ENCODE peak calls at places on chromosomes 1 and 21, in seven cellular contexts. M is GM23248, L is OCI-LY7, N is PC-3, W is HCT116, Y is hepatocyte, B is SK-N-SH. V is an unnamed sample.

GRCh38 chr1:236168716-236169429 is 26.5 kb downstream of the GPR137B start:
- DNase-seq in M (peak; percentile 47), L (peak; percentile 16), N (no peak), W (no peak), Y (peak; percentile 51), B (no peak), V (no peak)

GRCh38 chr1:162905759-162906158 is 44.8 kb upstream of the CCDC190 start:
- DNase-seq in M (peak; percentile 91), L (no peak), N (peak; percentile 92), W (no peak), Y (peak; percentile 64), B (no peak), V (no peak)

GRCh38 chr1:155960081-155960745 is 18.1 kb downstream of the ARHGEF2 start:
- DNase-seq in M (peak; percentile 18), L (peak; percentile 67), N (peak; percentile 22), W (no peak), Y (no peak), B (no peak), V (no peak)

GRCh38 chr1:109723351-109723750 is 11.3 kb downstream of the GSTM5 start:
- DNase-seq in M (peak; percentile 21), L (no peak), N (no peak), W (no peak), Y (no peak), B (no peak), V (no peak)

GRCh38 chr1:215360786-215361185 is 206.3 kb upstream of the KCTD3 start:
- DNase-seq in M (no peak), L (no peak), N (no peak), W (no peak), Y (no peak), B (no peak), V (no peak)

GRCh38 chr1:221254813-221255212 is 375.6 kb downstream of the HLX start:
- DNase-seq in M (no peak), L (no peak), N (no peak), W (no peak), Y (no peak), B (no peak), V (no peak)

GRCh38 chr21:19607983-19608668 is 1204.5 kb upstream of the TMPRSS15 start:
- DNase-seq in M (no peak), L (no peak), N (no peak), W (no peak), Y (peak; percentile 11), B (no peak), V (peak; percentile 17)

GRCh38 chr1:154729031-154729442 is 121.1 kb upstream of the ADAR start:
- DNase-seq in M (peak; percentile 53), L (no peak), N (peak; percentile 51), W (no peak), Y (no peak), B (no peak), V (no peak)

GRCh38 chr1:216425577-216425976 is 2.3 kb upstream of the USH2A start:
- DNase-seq in M (no peak), L (no peak), N (no peak), W (no peak), Y (peak; percentile 28), B (no peak), V (no peak)

GRCh38 chr1:157097692-157098091 is 1.9 kb downstream of the ETV3L start:
- DNase-seq in M (no peak), L (no peak), N (no peak), W (no peak), Y (no peak), B (no peak), V (no peak)

GRCh38 chr1:107831921-107832320 is 133.1 kb downstream of the VAV3 start:
- DNase-seq in M (no peak), L (no peak), N (no peak), W (no peak), Y (no peak), B (no peak), V (no peak)

GRCh38 chr1:92998829-92999228 is 37.6 kb upstream of the DIPK1A start:
- DNase-seq in M (no peak), L (no peak), N (no peak), W (no peak), Y (no peak), B (no peak), V (no peak)

GRCh38 chr1:235675152-235675890 is 25.7 kb upstream of the GNG4 start:
- DNase-seq in M (no peak), L (no peak), N (no peak), W (no peak), Y (peak; percentile 72), B (no peak), V (no peak)

GRCh38 chr1:167229719-167230385 is 9.2 kb downstream of the POU2F1 start:
- DNase-seq in M (no peak), L (no peak), N (peak; percentile 23), W (no peak), Y (no peak), B (no peak), V (no peak)

GRCh38 chr1:207867136-207868081 is 43.5 kb downstream of the CD34 start:
- DNase-seq in M (peak; percentile 27), L (no peak), N (no peak), W (no peak), Y (no peak), B (peak; percentile 22), V (no peak)

GRCh38 chr1:79692519-79692918 is 686.0 kb upstream of the ADGRL4 start:
- DNase-seq in M (no peak), L (no peak), N (no peak), W (no peak), Y (peak; percentile 10), B (no peak), V (no peak)

GRCh38 chr1:79295967-79296366 is 289.4 kb upstream of the ADGRL4 start:
- DNase-seq in M (peak; percentile 50), L (no peak), N (no peak), W (no peak), Y (no peak), B (no peak), V (no peak)

GRCh38 chr1:83086986-83087512 is 911.9 kb downstream of the TTLL7 start:
- DNase-seq in M (no peak), L (no peak), N (no peak), W (no peak), Y (no peak), B (no peak), V (no peak)

GRCh38 chr1:3505161-3505560 is 50.7 kb downstream of the ARHGEF16 start:
- DNase-seq in M (no peak), L (no peak), N (no peak), W (no peak), Y (no peak), B (no peak), V (no peak)

GRCh38 chr1:84603941-84604830 is 29.9 kb upstream of the CTBS start:
- DNase-seq in M (peak; percentile 98), L (no peak), N (peak; percentile 97), W (peak; percentile 73), Y (peak; percentile 13), B (no peak), V (peak; percentile 30)

GRCh38 chr1:91278754-91279153 is 125.9 kb downstream of the HFM1 start:
- DNase-seq in M (peak; percentile 34), L (peak; percentile 4), N (peak; percentile 25), W (peak; percentile 12), Y (peak; percentile 18), B (peak; percentile 6), V (peak; percentile 22)
- TF ChIP-seq EZH2phosphoT487 in M (no peak), L (no peak), N (no peak), W (no peak), Y (no peak), B (no peak), V (no peak)

GRCh38 chr1:10529096-10529495 is 54.3 kb downstream of the PEX14 start:
- DNase-seq in M (no peak), L (no peak), N (no peak), W (no peak), Y (no peak), B (no peak), V (peak; percentile 32)

GRCh38 chr1:10529772-10530171 is 55.0 kb downstream of the PEX14 start:
- DNase-seq in M (no peak), L (no peak), N (no peak), W (no peak), Y (no peak), B (no peak), V (peak; percentile 49)

GRCh38 chr1:10528066-10529014 is 53.6 kb downstream of the PEX14 start:
- DNase-seq in M (peak; percentile 96), L (no peak), N (peak; percentile 72), W (peak; percentile 80), Y (peak; percentile 67), B (no peak), V (no peak)

GRCh38 chr1:10530756-10531155 is 56.0 kb downstream of the PEX14 start:
- DNase-seq in M (no peak), L (no peak), N (no peak), W (no peak), Y (no peak), B (no peak), V (no peak)

GRCh38 chr1:10530281-10530740 is 55.6 kb downstream of the PEX14 start:
- DNase-seq in M (no peak), L (no peak), N (no peak), W (no peak), Y (peak; percentile 87), B (peak; percentile 73), V (peak; percentile 85)
- TF ChIP-seq EZH2phosphoT487 in M (no peak), L (no peak), N (no peak), W (no peak), Y (no peak), B (no peak), V (no peak)

GRCh38 chr1:98205291-98206017 is 284.6 kb upstream of the DPYD start:
- DNase-seq in M (no peak), L (no peak), N (no peak), W (no peak), Y (no peak), B (no peak), V (no peak)

GRCh38 chr1:98201640-98202039 is 280.8 kb upstream of the DPYD start:
- DNase-seq in M (peak; percentile 12), L (no peak), N (no peak), W (no peak), Y (no peak), B (no peak), V (no peak)

GRCh38 chr1:98203461-98203860 is 282.6 kb upstream of the DPYD start:
- DNase-seq in M (no peak), L (no peak), N (no peak), W (no peak), Y (no peak), B (no peak), V (no peak)
- TF ChIP-seq EZH2phosphoT487 in M (no peak), L (no peak), N (no peak), W (no peak), Y (no peak), B (no peak), V (no peak)

GRCh38 chr1:41878911-41879310 is 39.8 kb downstream of the HIVEP3 start:
- DNase-seq in M (no peak), L (no peak), N (no peak), W (no peak), Y (no peak), B (no peak), V (no peak)

GRCh38 chr1:41875487-41875886 is 43.2 kb downstream of the HIVEP3 start:
- DNase-seq in M (no peak), L (no peak), N (no peak), W (no peak), Y (no peak), B (no peak), V (no peak)

GRCh38 chr1:41874903-41875411 is 43.8 kb downstream of the HIVEP3 start:
- DNase-seq in M (no peak), L (no peak), N (no peak), W (no peak), Y (no peak), B (no peak), V (peak; percentile 34)

GRCh38 chr1:41878495-41878894 is 40.2 kb downstream of the HIVEP3 start:
- DNase-seq in M (no peak), L (no peak), N (peak; percentile 41), W (no peak), Y (no peak), B (no peak), V (no peak)

GRCh38 chr1:41876533-41877445 is 41.9 kb downstream of the HIVEP3 start:
- DNase-seq in M (peak; percentile 41), L (no peak), N (no peak), W (no peak), Y (no peak), B (no peak), V (peak; percentile 32)
- TF ChIP-seq EZH2phosphoT487 in M (no peak), L (no peak), N (no peak), W (no peak), Y (no peak), B (no peak), V (no peak)